ENCODE peak calls at places on chromosome 19, in nine cellular contexts. N is HCT116, S is heart left ventricle, U is transverse colon, B is A549, O is gastrocnemius medialis, Z is tibial nerve, W is uterus, J is spleen. X is an unnamed sample.

GRCh38 chr19:18960370-18960769 is 19.4 kb upstream of the HOMER3 start:
- DNase-seq in O (no peak), J (no peak), W (no peak), N (no peak), S (no peak), B (no peak), Z (no peak), U (no peak), X (no peak)

GRCh38 chr19:32819415-32820400 is 49.9 kb downstream of the SLC7A9 start:
- DNase-seq in O (no peak), N (no peak), U (no peak), W (no peak), Z (no peak), J (no peak), B (no peak), S (no peak), X (no peak)

GRCh38 chr19:48752511-48753365 is at the start of gene FUT1:
- DNase-seq in O (no peak), N (peak), J (peak), W (no peak), U (peak), B (no peak), Z (no peak), S (peak), X (peak)

GRCh38 chr19:54309811-54310210 is 3.2 kb downstream of the LILRA5 start:
- DNase-seq in J (no peak), B (no peak), O (no peak), N (no peak), W (no peak), S (no peak), Z (no peak), U (no peak), X (no peak)

GRCh38 chr19:16076958-16077611 is 790 bp downstream of the TPM4 start:
- DNase-seq in J (peak), W (no peak), S (peak), Z (peak), B (no peak), O (no peak), N (no peak), U (peak), X (peak)

GRCh38 chr19:54190942-54191670 is at the start of gene TSEN34:
- DNase-seq in W (no peak), Z (peak), U (peak), B (no peak), J (peak), O (no peak), S (peak), N (peak), X (peak)

GRCh38 chr19:52943884-52944643 is 18.6 kb downstream of the ZNF816 start:
- DNase-seq in U (no peak), J (no peak), W (no peak), Z (no peak), B (no peak), O (no peak), N (no peak), S (no peak), X (no peak)

GRCh38 chr19:52171321-52172169 is at the start of gene ZNF836:
- DNase-seq in U (peak), S (peak), W (peak), Z (peak), B (peak), J (peak), O (peak), N (no peak), X (peak)

GRCh38 chr19:37317403-37318209 is 53.3 kb upstream of the ZNF527 start:
- DNase-seq in B (peak), W (peak), N (peak), Z (peak), J (peak), U (peak), O (peak), S (peak), X (peak)

GRCh38 chr19:55179570-55180484 is at the start of gene SYT5:
- DNase-seq in S (peak), J (peak), B (no peak), O (no peak), Z (no peak), W (no peak), U (peak), N (no peak), X (no peak)

DNA sequence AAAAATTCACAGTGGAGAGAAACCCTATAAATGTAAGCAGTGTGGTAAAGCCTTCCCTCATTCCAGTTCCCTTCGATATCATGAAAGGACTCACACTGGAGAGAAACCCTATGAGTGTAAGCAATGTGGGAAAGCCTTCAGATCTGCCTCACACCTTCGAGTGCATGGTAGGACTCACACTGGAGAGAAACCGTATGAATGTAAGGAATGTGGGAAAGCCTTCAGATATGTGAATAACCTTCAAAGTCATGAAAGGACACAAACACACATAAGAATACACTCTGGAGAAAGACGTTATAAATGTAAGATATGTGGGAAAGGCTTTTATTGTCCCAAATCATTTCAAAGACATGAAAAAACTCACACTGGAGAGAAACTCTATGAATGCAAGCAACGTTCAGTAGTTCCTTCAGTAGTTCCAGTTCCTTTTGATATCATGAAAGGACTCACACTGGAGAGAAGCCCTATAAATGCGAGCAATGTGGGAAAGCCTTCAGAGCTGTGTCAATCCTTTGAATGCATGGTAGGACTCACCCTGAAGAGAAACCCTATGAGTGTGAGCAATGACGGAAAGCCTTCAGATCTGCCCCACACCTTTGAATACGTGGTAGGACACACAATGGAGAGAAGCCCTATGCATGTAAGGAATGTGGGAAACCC is 16.1 kb upstream of the ZNF439 start:
- DNase-seq in J (no peak), Z (no peak), W (no peak), B (no peak), N (no peak), U (no peak), O (no peak), S (no peak), X (no peak)
- TF ChIP-seq POLR2A in J (no peak), Z (no peak), W (no peak), B (no peak), N (no peak), U (no peak), O (no peak), S (no peak), X (no peak)

GRCh38 chr19:39409207-39409885 is 2.7 kb downstream of the ZFP36 start:
- DNase-seq in Z (peak), O (peak), S (peak), N (peak), J (peak), U (peak), B (peak), W (peak), X (peak)
- TF ChIP-seq POLR2A in Z (peak), O (peak), S (peak), N (peak), J (peak), U (peak), B (peak), W (peak), X (no peak)

GRCh38 chr19:41500443-41500842 is 57.5 kb downstream of the ERICH4 start:
- DNase-seq in U (no peak), W (no peak), B (no peak), S (no peak), Z (no peak), O (no peak), J (no peak), N (no peak), X (no peak)
- TF ChIP-seq POLR2A in U (no peak), W (peak), B (no peak), S (no peak), Z (no peak), O (peak), J (no peak), N (no peak), X (peak)

GRCh38 chr19:1850809-1851544 is 2.7 kb upstream of the REXO1 start:
- DNase-seq in U (no peak), J (peak), W (no peak), N (no peak), O (no peak), Z (no peak), B (no peak), S (no peak), X (no peak)
- TF ChIP-seq POLR2A in U (no peak), J (no peak), W (no peak), N (no peak), O (no peak), Z (no peak), B (no peak), S (no peak), X (no peak)

GRCh38 chr19:7534531-7534980 is 961 bp upstream of the PNPLA6 start:
- DNase-seq in U (peak), O (no peak), N (no peak), J (no peak), B (peak), W (peak), S (peak), Z (no peak), X (no peak)

GRCh38 chr19:7535993-7536685 is 622 bp downstream of the PNPLA6 start:
- DNase-seq in N (no peak), Z (no peak), S (no peak), B (no peak), J (no peak), O (no peak), W (no peak), U (no peak), X (no peak)

GRCh38 chr19:7533925-7534480 is 1.5 kb upstream of the PNPLA6 start:
- DNase-seq in B (peak), Z (peak), O (peak), J (peak), N (peak), S (peak), W (peak), U (peak), X (peak)

GRCh38 chr19:7533281-7533819 is 2.2 kb upstream of the PNPLA6 start:
- DNase-seq in O (peak), N (no peak), Z (peak), S (peak), U (peak), J (peak), B (peak), W (peak), X (peak)

DNA sequence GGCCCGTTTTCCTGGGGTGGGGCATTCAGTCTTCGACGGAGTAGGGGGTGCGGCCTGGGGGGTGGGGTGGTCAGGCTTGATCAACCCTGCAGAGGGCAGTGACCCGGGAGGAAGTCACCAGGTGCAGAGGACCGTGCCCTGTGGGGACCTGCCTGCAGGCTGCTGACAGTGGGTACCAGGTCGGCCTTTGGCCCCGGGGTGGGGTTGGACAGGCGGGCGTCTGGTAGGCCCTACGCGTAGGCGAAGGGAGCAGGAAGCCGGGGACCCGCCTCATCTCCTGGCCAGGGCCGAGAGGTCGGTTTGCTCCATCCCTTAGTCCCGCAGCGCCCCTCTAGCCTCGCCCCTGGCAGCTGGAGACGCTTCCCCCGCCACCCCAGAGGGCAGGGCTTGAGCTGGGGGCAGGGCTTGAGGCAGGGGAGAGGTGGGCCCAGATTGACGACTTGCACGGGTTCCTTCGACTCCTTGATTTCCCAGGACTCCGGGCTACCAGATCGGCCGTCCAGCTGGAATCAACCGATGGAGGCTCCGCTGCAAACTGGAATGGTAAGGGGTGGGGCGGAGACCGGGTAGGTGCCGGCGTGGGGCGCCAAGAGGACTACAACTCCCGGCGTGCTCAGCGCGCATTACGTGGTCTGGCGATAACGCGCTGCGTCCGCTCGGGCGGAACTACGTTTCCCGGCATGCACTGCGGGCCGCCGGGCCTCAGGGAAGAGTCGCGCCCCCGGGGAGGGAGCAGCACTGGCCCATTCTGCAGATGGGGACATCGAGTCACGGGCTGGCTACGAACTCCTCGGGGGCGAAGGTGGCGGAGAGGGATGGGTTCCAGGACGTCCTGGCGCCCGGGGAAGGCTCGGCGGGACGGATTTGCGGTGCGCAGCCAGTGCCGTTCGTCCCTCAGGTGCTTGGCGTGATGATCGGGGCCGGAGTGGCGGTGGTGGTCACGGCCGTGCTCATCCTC is at the start of gene PNPLA6:
- DNase-seq in O (peak), S (peak), B (peak), J (peak), U (peak), Z (peak), W (peak), N (peak), X (peak)
- TF ChIP-seq POLR2A in O (peak), S (no peak), B (peak), J (no peak), U (peak), Z (peak), W (peak), N (no peak), X (no peak)

GRCh38 chr19:17718988-17719711 is at the start of gene MAP1S:
- DNase-seq in J (peak), O (peak), W (peak), S (peak), Z (no peak), N (no peak), B (peak), U (peak), X (peak)
- TF ChIP-seq POLR2A in J (no peak), O (peak), W (peak), S (no peak), Z (peak), N (peak), B (peak), U (peak), X (peak)

GRCh38 chr19:34404109-34404909 is at the start of gene PDCD2L:
- DNase-seq in B (peak), O (peak), W (peak), N (peak), J (peak), S (peak), Z (peak), U (peak), X (peak)
- TF ChIP-seq POLR2A in B (peak), O (peak), W (no peak), N (peak), J (peak), S (no peak), Z (peak), U (peak), X (no peak)

GRCh38 chr19:11293468-11294389 is 2.2 kb upstream of the TSPAN16 start:
- DNase-seq in O (peak), U (peak), N (peak), J (peak), W (peak), S (peak), B (peak), Z (peak), X (peak)
- TF ChIP-seq POLR2A in O (no peak), U (no peak), N (no peak), J (no peak), W (no peak), S (no peak), B (peak), Z (no peak), X (no peak)